ENCODE peak calls at places on chromosome 9, in seven cellular contexts. K, L, M, P, D, Z and J are unnamed samples.

GRCh38 chr9:29806941-29807625 is 2233.8 kb upstream of the C9orf72 start:
- DNase-seq in K (no peak), Z (no peak), L (peak), M (no peak), P (peak), D (no peak), J (peak)

GRCh38 chr9:103700558-103700957 is 393.6 kb upstream of the SMC2 start:
- DNase-seq in D (no peak), P (no peak), K (no peak), Z (no peak), M (no peak), L (no peak), J (peak)

GRCh38 chr9:112115955-112116354 is 59.1 kb downstream of the SUSD1 start:
- DNase-seq in K (no peak), P (no peak), Z (no peak), D (no peak), M (no peak), L (no peak), J (no peak)

GRCh38 chr9:23746317-23746716 is 79.7 kb downstream of the ELAVL2 start:
- DNase-seq in D (no peak), P (no peak), K (no peak), L (peak), Z (no peak), M (no peak), J (no peak)

GRCh38 chr9:16243798-16244197 is 626.7 kb downstream of the BNC2 start:
- DNase-seq in D (no peak), P (peak), K (peak), M (no peak), L (no peak), Z (no peak), J (peak)

GRCh38 chr9:97365634-97366033 is 46.3 kb upstream of the TDRD7 start:
- DNase-seq in Z (no peak), L (no peak), D (no peak), P (no peak), M (no peak), K (no peak), J (no peak)

GRCh38 chr9:86405926-86406325 is 51.7 kb upstream of the TUT7 start:
- DNase-seq in D (peak), Z (no peak), P (peak), M (no peak), L (peak), K (peak), J (peak)

GRCh38 chr9:113636165-113636564 is 172.6 kb downstream of the RGS3 start:
- DNase-seq in K (no peak), L (no peak), M (no peak), Z (no peak), P (no peak), D (no peak), J (no peak)

GRCh38 chr9:98074119-98074990 is 17.8 kb downstream of the NANS start:
- DNase-seq in K (peak), M (peak), P (peak), Z (peak), D (no peak), L (peak), J (peak)

GRCh38 chr9:121956808-121957207 is 136.3 kb downstream of the TTLL11 start:
- DNase-seq in P (no peak), M (no peak), L (peak), D (no peak), K (no peak), Z (no peak), J (no peak)

GRCh38 chr9:61666849-61667371 is 477.1 kb downstream of the SPATA31A7 start:
- DNase-seq in D (no peak), L (no peak), K (no peak), Z (no peak), P (no peak), M (no peak), J (no peak)

GRCh38 chr9:37363124-37363523 is 59.4 kb upstream of the GRHPR start:
- DNase-seq in K (no peak), P (no peak), M (peak), Z (no peak), D (no peak), L (no peak), J (no peak)

GRCh38 chr9:37369671-37370070 is 52.8 kb upstream of the GRHPR start:
- DNase-seq in P (no peak), L (no peak), Z (no peak), K (no peak), D (no peak), M (peak), J (no peak)

GRCh38 chr9:37364136-37364535 is 58.4 kb upstream of the GRHPR start:
- DNase-seq in K (no peak), D (no peak), L (no peak), Z (no peak), M (no peak), P (no peak), J (no peak)

GRCh38 chr9:37362430-37362829 is 60.1 kb upstream of the GRHPR start:
- DNase-seq in D (no peak), K (no peak), L (no peak), M (no peak), Z (no peak), P (no peak), J (no peak)

GRCh38 chr9:37364751-37365360 is 57.6 kb upstream of the GRHPR start:
- DNase-seq in Z (no peak), P (peak), M (peak), K (no peak), L (peak), D (no peak), J (no peak)
- TF ChIP-seq CTCF in Z (peak), P (peak), M (peak), K (no peak), L (no peak), D (peak), J (peak)

DNA sequence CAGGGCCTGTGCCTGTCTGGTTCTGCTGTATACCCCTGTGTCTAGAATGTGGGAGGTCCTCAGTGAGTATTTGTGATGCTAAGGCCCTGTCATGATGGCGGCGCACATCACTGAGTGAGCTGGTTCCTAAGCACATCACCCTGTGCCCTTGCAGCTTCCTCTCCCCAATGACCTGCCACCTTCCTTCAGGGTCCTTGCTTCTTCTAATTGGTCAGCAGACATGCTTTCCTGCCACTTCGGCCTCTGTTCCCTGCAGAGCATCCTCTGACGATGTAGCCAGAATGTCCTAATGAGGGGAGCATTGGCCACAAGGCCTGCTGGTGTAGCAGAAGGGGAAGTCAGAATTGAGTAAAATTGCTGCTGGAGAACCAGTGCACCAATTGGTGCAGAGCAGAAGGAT is 31.0 kb upstream of the ANGPTL2 start:
- DNase-seq in P (no peak), M (no peak), D (no peak), L (no peak), K (no peak), Z (no peak), J (no peak)
- H3K4me2 ChIP-seq in P (no peak), M (peak), D (no peak), L (no peak), K (no peak), Z (no peak), J (no peak)

GRCh38 chr9:131942076-131942720 is 137.5 kb downstream of the MED27 start:
- DNase-seq in M (no peak), K (no peak), Z (no peak), D (no peak), L (no peak), P (no peak), J (no peak)
- TF ChIP-seq EZH2phosphoT487 in M (no peak), K (no peak), Z (no peak), D (no peak), L (no peak), P (no peak), J (no peak)

GRCh38 chr9:1427856-1428255 is 377.7 kb downstream of the DMRT2 start:
- DNase-seq in K (no peak), Z (no peak), L (no peak), P (no peak), D (no peak), M (no peak), J (no peak)

GRCh38 chr9:1434082-1434481 is 383.9 kb downstream of the DMRT2 start:
- DNase-seq in Z (peak), M (no peak), D (no peak), K (no peak), P (peak), L (peak), J (no peak)

DNA sequence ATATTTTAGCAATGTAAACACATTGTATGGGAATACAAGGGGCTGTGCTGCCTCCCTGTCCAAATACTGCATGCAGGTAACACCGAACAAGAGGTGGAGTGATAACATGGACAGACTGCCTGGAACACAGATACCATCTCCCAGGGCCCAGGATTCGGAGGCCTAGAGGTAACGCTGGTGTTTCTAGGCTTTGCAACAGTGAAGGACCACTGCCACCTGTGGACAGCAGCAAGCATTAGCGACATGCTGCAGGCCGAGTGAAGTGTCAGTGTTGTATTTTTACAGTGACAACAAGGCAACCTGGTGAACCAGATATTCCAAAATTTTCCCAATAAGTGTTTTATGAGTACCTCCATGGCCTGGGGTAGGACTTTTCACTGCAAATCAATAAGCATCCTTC is 379.2 kb downstream of the DMRT2 start:
- DNase-seq in M (no peak), Z (peak), K (no peak), D (no peak), P (peak), L (peak), J (no peak)
- TF ChIP-seq CTCF in M (no peak), Z (no peak), K (no peak), D (no peak), P (peak), L (peak), J (no peak)

DNA sequence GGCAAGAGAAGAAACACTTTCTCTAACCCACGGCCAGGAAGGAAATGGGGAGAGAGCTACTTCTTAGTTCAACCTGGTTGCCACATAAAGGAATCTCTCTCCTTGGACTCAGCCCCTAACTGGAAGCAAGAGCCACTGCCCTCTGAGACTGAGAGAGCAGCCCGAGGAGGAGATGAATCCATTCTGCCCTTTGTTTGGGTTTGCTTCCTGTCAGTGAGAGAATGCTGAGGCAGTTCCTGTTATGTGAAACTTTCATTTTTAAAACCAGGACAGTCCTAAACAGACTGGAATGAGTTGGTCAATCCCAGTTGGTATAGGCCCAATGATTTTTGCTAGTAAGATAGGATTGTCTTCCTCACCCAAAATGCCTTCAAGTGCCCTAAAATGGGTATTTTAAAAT is 205.1 kb downstream of the NTRK2 start:
- DNase-seq in P (peak), M (no peak), K (no peak), Z (no peak), L (no peak), D (no peak), J (no peak)
- H3K4me2 ChIP-seq in P (no peak), M (peak), K (no peak), Z (peak), L (no peak), D (no peak), J (no peak)

DNA sequence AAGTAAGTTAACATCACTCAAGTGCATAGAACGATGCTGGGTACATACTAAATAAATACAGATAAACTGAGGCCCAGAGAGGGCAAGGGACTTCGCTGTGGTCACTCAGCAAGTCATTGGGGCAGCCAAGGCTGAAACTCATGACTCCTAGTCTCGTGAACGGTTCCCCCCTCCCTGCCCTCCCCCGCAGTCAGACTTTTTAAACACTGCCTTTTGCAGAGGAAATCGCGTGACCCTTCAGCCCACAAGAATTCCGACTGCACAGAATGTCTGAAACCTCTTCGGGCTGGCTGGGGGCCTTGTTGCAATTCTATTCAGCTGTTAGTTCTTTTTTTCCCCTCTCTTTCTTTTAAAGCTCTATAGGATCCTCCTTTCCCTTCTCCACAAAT is 28.1 kb downstream of the NEK6 start:
- DNase-seq in L (no peak), D (no peak), M (no peak), P (no peak), Z (no peak), K (peak), J (no peak)
- TF ChIP-seq EZH2phosphoT487 in L (no peak), D (no peak), M (no peak), P (no peak), Z (no peak), K (no peak), J (no peak)

GRCh38 chr9:95176755-95177319 is 140.7 kb downstream of the FANCC start:
- DNase-seq in D (no peak), Z (no peak), M (no peak), P (no peak), L (no peak), K (no peak), J (no peak)

GRCh38 chr9:95177617-95178016 is 139.9 kb downstream of the FANCC start:
- DNase-seq in D (no peak), L (no peak), Z (no peak), P (no peak), M (no peak), K (no peak), J (no peak)

GRCh38 chr9:95181845-95182244 is 135.7 kb downstream of the FANCC start:
- DNase-seq in P (no peak), M (no peak), K (no peak), L (no peak), D (no peak), Z (no peak), J (no peak)

GRCh38 chr9:95182854-95183563 is 134.5 kb downstream of the FANCC start:
- DNase-seq in M (no peak), K (peak), L (no peak), P (peak), D (no peak), Z (no peak), J (peak)

GRCh38 chr9:95181226-95181818 is 136.2 kb downstream of the FANCC start:
- DNase-seq in L (peak), Z (peak), K (no peak), M (peak), D (peak), P (peak), J (no peak)
- TF ChIP-seq CTCF in L (peak), Z (peak), K (peak), M (peak), D (peak), P (no peak), J (peak)

GRCh38 chr9:129999123-129999510 is 43.9 kb downstream of the FNBP1 start:
- DNase-seq in D (no peak), L (no peak), Z (no peak), K (no peak), P (no peak), M (no peak), J (no peak)
- H3K4me2 ChIP-seq in D (no peak), L (no peak), Z (peak), K (no peak), P (no peak), M (peak), J (no peak)

GRCh38 chr9:35537898-35538297 is 48.0 kb downstream of the RUSC2 start:
- DNase-seq in Z (no peak), P (no peak), M (no peak), K (no peak), D (no peak), L (no peak), J (peak)

GRCh38 chr9:35538361-35539234 is 48.7 kb downstream of the RUSC2 start:
- DNase-seq in L (no peak), K (peak), M (no peak), D (no peak), Z (peak), P (peak), J (peak)

GRCh38 chr9:35529156-35529823 is 39.4 kb downstream of the RUSC2 start:
- DNase-seq in D (no peak), K (peak), Z (no peak), M (no peak), L (no peak), P (no peak), J (no peak)

DNA sequence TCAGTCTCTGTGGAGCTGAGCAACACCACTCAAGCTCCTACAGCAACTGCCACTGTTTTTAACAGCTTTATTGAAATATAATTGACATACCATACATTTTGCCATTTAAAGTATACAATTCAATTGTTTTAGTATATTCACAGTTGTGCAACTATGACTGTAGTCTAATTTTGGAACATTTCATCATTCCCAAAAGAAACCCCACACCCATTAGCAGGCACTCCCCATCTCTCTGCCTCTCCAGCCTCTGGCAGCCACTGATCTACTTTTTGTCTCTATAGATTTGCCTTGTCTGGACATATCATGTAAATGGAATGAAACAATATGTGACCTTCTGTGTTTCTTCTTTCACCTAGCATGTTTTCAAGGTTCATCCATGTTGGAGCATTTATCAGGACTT is 43.5 kb downstream of the RUSC2 start:
- DNase-seq in P (no peak), D (no peak), K (no peak), M (no peak), L (no peak), Z (no peak), J (no peak)
- TF ChIP-seq EZH2phosphoT487 in P (no peak), D (no peak), K (no peak), M (no peak), L (no peak), Z (no peak), J (no peak)